ENCODE peak calls at places on chromosomes 6 and 20, in ten cellular contexts. I, V, J, H, B, U, L, F, X and C are unnamed samples.

GRCh38 chr6:93087606-93088005 is 331.8 kb downstream of the EPHA7 start:
- DNase-seq in I (no peak), V (no peak), J (no peak), H (no peak), B (no peak), U (no peak), L (no peak), F (no peak), X (no peak), C (no peak)

GRCh38 chr6:91029211-91029610 is 442.3 kb upstream of the MAP3K7 start:
- DNase-seq in I (no peak), V (no peak), J (no peak), H (no peak), B (no peak), U (no peak), L (no peak), F (no peak), X (peak; percentile 50), C (no peak)

GRCh38 chr6:133707456-133707855 is 181.5 kb upstream of the TCF21 start:
- DNase-seq in I (peak; percentile 3), V (peak; percentile 38), J (no peak), H (peak; percentile 94), B (peak; percentile 90), U (no peak), L (peak; percentile 34), F (no peak), X (no peak), C (no peak)

GRCh38 chr6:75745404-75745803 is 3.6 kb upstream of the MYO6 start:
- DNase-seq in I (no peak), V (no peak), J (no peak), H (no peak), B (no peak), U (no peak), L (no peak), F (no peak), X (no peak), C (no peak)

GRCh38 chr6:3026811-3027626 is 27.3 kb downstream of the NQO2 start:
- DNase-seq in I (no peak), V (peak; percentile 91), J (peak; percentile 59), H (no peak), B (peak; percentile 86), U (no peak), L (peak; percentile 63), F (no peak), X (no peak), C (peak; percentile 74)

GRCh38 chr6:33375143-33375649 is 16.4 kb upstream of the KIFC1 start:
- DNase-seq in I (no peak), V (no peak), J (no peak), H (peak; percentile 89), B (no peak), U (no peak), L (no peak), F (no peak), X (no peak), C (no peak)

GRCh38 chr20:62609811-62610757 is 32.2 kb upstream of the SLCO4A1 start:
- DNase-seq in I (no peak), V (no peak), J (no peak), H (no peak), B (no peak), U (no peak), L (no peak), F (no peak), X (no peak), C (no peak)

GRCh38 chr6:41231246-41231645 is 3.1 kb downstream of the TREML4 start:
- DNase-seq in I (no peak), V (no peak), J (no peak), H (no peak), B (no peak), U (no peak), L (no peak), F (no peak), X (no peak), C (no peak)

GRCh38 chr6:74638467-74638866 is 567.4 kb downstream of the COL12A1 start:
- DNase-seq in I (no peak), V (no peak), J (no peak), H (no peak), B (no peak), U (no peak), L (no peak), F (no peak), X (peak; percentile 43), C (no peak)

GRCh38 chr6:169960531-169960890 is 209.1 kb downstream of the ERMARD start:
- DNase-seq in I (no peak), V (no peak), J (no peak), H (no peak), B (no peak), U (no peak), L (no peak), F (no peak), X (no peak), C (no peak)